ENCODE peak calls at places on chromosomes 11 and 22, in eight cellular contexts. One of them, this sample, is unnamed.

GRCh38 chr11:132941024-132941646 is 591.2 kb downstream of the OPCML start:
- DNase-seq in IMR-90: peak; percentile 43
- DNase-seq in A549: no peak
- DNase-seq in suprapubic skin: no peak
- DNase-seq in tibial nerve: peak; percentile 36
- DNase-seq in H54: no peak
- DNase-seq in testis: peak; percentile 49
- DNase-seq in gastrocnemius medialis: no peak
- DNase-seq in this sample: peak; percentile 3

GRCh38 chr11:99351620-99352019 is 330.9 kb downstream of the CNTN5 start:
- DNase-seq in IMR-90: peak; percentile 1
- DNase-seq in A549: no peak
- DNase-seq in suprapubic skin: no peak
- DNase-seq in tibial nerve: no peak
- DNase-seq in H54: no peak
- DNase-seq in testis: no peak
- DNase-seq in gastrocnemius medialis: no peak
- DNase-seq in this sample: no peak

GRCh38 chr11:68314203-68314885 is 2.0 kb downstream of the LRP5 start:
- DNase-seq in IMR-90: no peak
- DNase-seq in A549: no peak
- DNase-seq in suprapubic skin: no peak
- DNase-seq in tibial nerve: no peak
- DNase-seq in H54: no peak
- DNase-seq in testis: no peak
- DNase-seq in gastrocnemius medialis: no peak
- DNase-seq in this sample: peak; percentile 64

GRCh38 chr22:39012525-39013516 is 1.2 kb upstream of the APOBEC3C start:
- DNase-seq in IMR-90: no peak
- DNase-seq in A549: no peak
- DNase-seq in suprapubic skin: no peak
- DNase-seq in tibial nerve: no peak
- DNase-seq in H54: no peak
- DNase-seq in testis: peak; percentile 87
- DNase-seq in gastrocnemius medialis: no peak
- DNase-seq in this sample: peak; percentile 52

GRCh38 chr11:19441288-19441687 is 200.5 kb upstream of the E2F8 start:
- DNase-seq in IMR-90: no peak
- DNase-seq in A549: no peak
- DNase-seq in suprapubic skin: no peak
- DNase-seq in tibial nerve: no peak
- DNase-seq in H54: no peak
- DNase-seq in testis: no peak
- DNase-seq in gastrocnemius medialis: no peak
- DNase-seq in this sample: no peak

GRCh38 chr11:63530021-63530420 is 6.6 kb upstream of the PLAAT4 start:
- DNase-seq in IMR-90: no peak
- DNase-seq in A549: no peak
- DNase-seq in suprapubic skin: no peak
- DNase-seq in tibial nerve: no peak
- DNase-seq in H54: no peak
- DNase-seq in testis: no peak
- DNase-seq in gastrocnemius medialis: no peak
- DNase-seq in this sample: no peak

GRCh38 chr22:39084666-39085065 is 7.6 kb downstream of the APOBEC3G start:
- DNase-seq in IMR-90: no peak
- DNase-seq in A549: no peak
- DNase-seq in suprapubic skin: no peak
- DNase-seq in tibial nerve: no peak
- DNase-seq in H54: no peak
- DNase-seq in testis: no peak
- DNase-seq in gastrocnemius medialis: no peak
- DNase-seq in this sample: no peak

GRCh38 chr11:61172353-61172752 is 11.1 kb upstream of the VPS37C start:
- DNase-seq in IMR-90: no peak
- DNase-seq in A549: no peak
- DNase-seq in suprapubic skin: peak; percentile 30
- DNase-seq in tibial nerve: no peak
- DNase-seq in H54: no peak
- DNase-seq in testis: no peak
- DNase-seq in gastrocnemius medialis: no peak
- DNase-seq in this sample: no peak

GRCh38 chr11:73295259-73295995 is 12.6 kb upstream of the ARHGEF17 start:
- DNase-seq in IMR-90: peak; percentile 91
- DNase-seq in A549: peak; percentile 70
- DNase-seq in suprapubic skin: no peak
- DNase-seq in tibial nerve: peak; percentile 71
- DNase-seq in H54: peak; percentile 68
- DNase-seq in testis: peak; percentile 79
- DNase-seq in gastrocnemius medialis: no peak
- DNase-seq in this sample: peak; percentile 60

GRCh38 chr11:125451400-125452124 is 44.5 kb downstream of the FEZ1 start:
- DNase-seq in IMR-90: peak; percentile 25
- DNase-seq in A549: no peak
- DNase-seq in suprapubic skin: no peak
- DNase-seq in tibial nerve: peak; percentile 30
- DNase-seq in H54: peak; percentile 36
- DNase-seq in testis: peak; percentile 89
- DNase-seq in gastrocnemius medialis: no peak
- DNase-seq in this sample: no peak

GRCh38 chr11:134181707-134182106 is 42.1 kb downstream of the NCAPD3 start:
- DNase-seq in IMR-90: peak; percentile 46
- DNase-seq in A549: no peak
- DNase-seq in suprapubic skin: no peak
- DNase-seq in tibial nerve: no peak
- DNase-seq in H54: no peak
- DNase-seq in testis: no peak
- DNase-seq in gastrocnemius medialis: no peak
- DNase-seq in this sample: no peak

GRCh38 chr11:92180664-92181251 is 43.9 kb upstream of the FAT3 start:
- DNase-seq in IMR-90: peak; percentile 47
- DNase-seq in A549: no peak
- DNase-seq in suprapubic skin: no peak
- DNase-seq in tibial nerve: no peak
- DNase-seq in H54: no peak
- DNase-seq in testis: no peak
- DNase-seq in gastrocnemius medialis: no peak
- DNase-seq in this sample: no peak

GRCh38 chr11:38582151-38582550 is 1984.1 kb upstream of the RAG2 start:
- DNase-seq in IMR-90: no peak
- DNase-seq in A549: no peak
- DNase-seq in suprapubic skin: no peak
- DNase-seq in tibial nerve: no peak
- DNase-seq in H54: no peak
- DNase-seq in testis: no peak
- DNase-seq in gastrocnemius medialis: no peak
- DNase-seq in this sample: no peak

GRCh38 chr22:45435544-45436139 is 22.1 kb downstream of the RIBC2 start:
- DNase-seq in IMR-90: peak; percentile 90
- DNase-seq in A549: peak; percentile 68
- DNase-seq in suprapubic skin: peak; percentile 92
- DNase-seq in tibial nerve: peak; percentile 92
- DNase-seq in H54: peak; percentile 76
- DNase-seq in testis: peak; percentile 95
- DNase-seq in gastrocnemius medialis: peak; percentile 81
- DNase-seq in this sample: peak; percentile 77

GRCh38 chr22:38564669-38565068 is 5.3 kb downstream of the DMC1 start:
- DNase-seq in IMR-90: peak; percentile 32
- DNase-seq in A549: no peak
- DNase-seq in suprapubic skin: no peak
- DNase-seq in tibial nerve: no peak
- DNase-seq in H54: no peak
- DNase-seq in testis: no peak
- DNase-seq in gastrocnemius medialis: no peak
- DNase-seq in this sample: no peak

GRCh38 chr11:16813141-16813540 is 74.7 kb downstream of the C11orf58 start:
- DNase-seq in IMR-90: no peak
- DNase-seq in A549: no peak
- DNase-seq in suprapubic skin: no peak
- DNase-seq in tibial nerve: no peak
- DNase-seq in H54: no peak
- DNase-seq in testis: no peak
- DNase-seq in gastrocnemius medialis: no peak
- DNase-seq in this sample: no peak

GRCh38 chr11:16358726-16359125 is 2.4 kb upstream of the SOX6 start:
- DNase-seq in IMR-90: no peak
- DNase-seq in A549: no peak
- DNase-seq in suprapubic skin: no peak
- DNase-seq in tibial nerve: no peak
- DNase-seq in H54: no peak
- DNase-seq in testis: no peak
- DNase-seq in gastrocnemius medialis: no peak
- DNase-seq in this sample: no peak

DNA sequence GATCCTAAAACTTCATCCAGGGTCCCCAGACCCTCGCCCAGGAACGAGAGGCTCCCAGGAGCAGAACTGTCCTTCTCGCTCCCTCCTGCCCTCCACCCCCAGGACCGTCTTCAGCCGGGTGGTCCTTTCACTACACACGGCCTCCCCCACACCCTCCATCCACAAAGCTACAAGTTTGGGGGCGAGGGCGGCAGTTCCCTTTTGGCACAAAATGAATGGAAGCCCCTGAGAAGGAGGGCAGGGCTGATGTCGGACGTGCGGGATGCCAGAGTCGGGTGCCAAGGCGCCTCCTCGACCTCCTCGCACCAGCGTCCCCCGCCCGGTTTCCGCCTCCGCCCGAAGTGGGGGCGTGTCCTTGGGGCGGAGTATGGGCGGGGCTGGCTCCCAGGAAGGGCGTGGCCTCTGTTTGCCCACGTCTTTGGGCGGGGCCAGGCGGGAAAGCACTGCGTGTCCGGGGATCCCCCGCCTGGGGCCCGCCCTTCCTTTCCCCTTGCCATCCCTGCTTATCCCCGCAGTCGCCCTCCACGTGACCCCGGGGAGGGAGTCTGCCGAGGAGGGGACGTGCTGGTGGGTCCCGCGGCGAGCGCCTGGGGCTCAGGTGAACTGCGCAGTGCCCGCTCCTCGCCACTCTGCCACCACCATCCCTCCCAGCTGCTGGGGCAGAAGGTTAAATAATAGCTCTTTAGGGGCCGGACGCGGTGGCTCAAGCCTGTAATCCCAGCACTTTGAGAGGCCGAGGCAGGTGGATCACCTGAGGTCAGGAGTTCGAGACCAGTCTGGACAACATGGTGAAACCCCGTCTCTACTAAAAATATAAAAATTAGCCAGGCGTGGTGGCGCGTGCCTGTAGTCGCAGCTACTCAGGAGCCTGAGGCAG is 918 bp upstream of the EFEMP2 start:
- DNase-seq in IMR-90: peak; percentile 90
- DNase-seq in A549: peak; percentile 95
- DNase-seq in suprapubic skin: peak; percentile 97
- DNase-seq in tibial nerve: peak; percentile 97
- DNase-seq in H54: peak; percentile 93
- DNase-seq in testis: peak; percentile 96
- DNase-seq in gastrocnemius medialis: peak; percentile 91
- DNase-seq in this sample: peak; percentile 95
- TF ChIP-seq POLR2A in IMR-90: peak; percentile 53
- TF ChIP-seq POLR2A in A549: peak; percentile 86
- TF ChIP-seq POLR2A in suprapubic skin: peak; percentile 45
- TF ChIP-seq POLR2A in tibial nerve: peak; percentile 53
- TF ChIP-seq POLR2A in H54: peak; percentile 93
- TF ChIP-seq POLR2A in testis: peak; percentile 78
- TF ChIP-seq POLR2A in gastrocnemius medialis: peak; percentile 82
- TF ChIP-seq POLR2A in this sample: peak; percentile 82

GRCh38 chr11:123741159-123741951 is at the start of gene ZNF202:
- DNase-seq in IMR-90: peak; percentile 87
- DNase-seq in A549: peak; percentile 52
- DNase-seq in suprapubic skin: peak; percentile 94
- DNase-seq in tibial nerve: peak; percentile 82
- DNase-seq in H54: peak; percentile 46
- DNase-seq in testis: peak; percentile 96
- DNase-seq in gastrocnemius medialis: peak; percentile 85
- DNase-seq in this sample: peak; percentile 94
- TF ChIP-seq POLR2A in IMR-90: peak; percentile 71
- TF ChIP-seq POLR2A in A549: peak; percentile 28
- TF ChIP-seq POLR2A in suprapubic skin: no peak
- TF ChIP-seq POLR2A in tibial nerve: no peak
- TF ChIP-seq POLR2A in H54: peak; percentile 21
- TF ChIP-seq POLR2A in testis: peak; percentile 24
- TF ChIP-seq POLR2A in gastrocnemius medialis: peak; percentile 53
- TF ChIP-seq POLR2A in this sample: peak; percentile 70

DNA sequence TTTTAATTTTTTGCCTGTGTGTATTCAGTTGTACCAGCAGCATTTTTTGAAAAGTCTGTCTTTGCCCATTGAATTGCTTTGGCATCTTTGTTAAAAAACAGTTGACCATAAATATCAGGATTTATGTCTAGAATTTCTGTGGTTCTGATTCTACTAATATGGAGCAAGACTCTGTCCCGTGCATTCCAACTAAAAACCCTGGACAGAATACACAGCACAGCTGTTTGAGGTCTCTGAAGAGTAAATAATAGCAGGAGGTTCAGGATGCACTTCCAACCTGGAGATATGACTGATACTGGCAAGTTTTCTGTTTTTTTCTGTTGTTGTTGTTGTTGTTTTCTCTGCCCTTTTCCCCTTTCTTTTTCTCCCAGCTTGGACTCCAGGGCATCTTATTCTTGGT is 141.9 kb downstream of the TMEM135 start:
- DNase-seq in IMR-90: no peak
- DNase-seq in A549: no peak
- DNase-seq in suprapubic skin: no peak
- DNase-seq in tibial nerve: no peak
- DNase-seq in H54: no peak
- DNase-seq in testis: no peak
- DNase-seq in gastrocnemius medialis: no peak
- DNase-seq in this sample: no peak
- TF ChIP-seq POLR2A in IMR-90: no peak
- TF ChIP-seq POLR2A in A549: no peak
- TF ChIP-seq POLR2A in suprapubic skin: no peak
- TF ChIP-seq POLR2A in tibial nerve: no peak
- TF ChIP-seq POLR2A in H54: no peak
- TF ChIP-seq POLR2A in testis: no peak
- TF ChIP-seq POLR2A in gastrocnemius medialis: no peak
- TF ChIP-seq POLR2A in this sample: no peak

DNA sequence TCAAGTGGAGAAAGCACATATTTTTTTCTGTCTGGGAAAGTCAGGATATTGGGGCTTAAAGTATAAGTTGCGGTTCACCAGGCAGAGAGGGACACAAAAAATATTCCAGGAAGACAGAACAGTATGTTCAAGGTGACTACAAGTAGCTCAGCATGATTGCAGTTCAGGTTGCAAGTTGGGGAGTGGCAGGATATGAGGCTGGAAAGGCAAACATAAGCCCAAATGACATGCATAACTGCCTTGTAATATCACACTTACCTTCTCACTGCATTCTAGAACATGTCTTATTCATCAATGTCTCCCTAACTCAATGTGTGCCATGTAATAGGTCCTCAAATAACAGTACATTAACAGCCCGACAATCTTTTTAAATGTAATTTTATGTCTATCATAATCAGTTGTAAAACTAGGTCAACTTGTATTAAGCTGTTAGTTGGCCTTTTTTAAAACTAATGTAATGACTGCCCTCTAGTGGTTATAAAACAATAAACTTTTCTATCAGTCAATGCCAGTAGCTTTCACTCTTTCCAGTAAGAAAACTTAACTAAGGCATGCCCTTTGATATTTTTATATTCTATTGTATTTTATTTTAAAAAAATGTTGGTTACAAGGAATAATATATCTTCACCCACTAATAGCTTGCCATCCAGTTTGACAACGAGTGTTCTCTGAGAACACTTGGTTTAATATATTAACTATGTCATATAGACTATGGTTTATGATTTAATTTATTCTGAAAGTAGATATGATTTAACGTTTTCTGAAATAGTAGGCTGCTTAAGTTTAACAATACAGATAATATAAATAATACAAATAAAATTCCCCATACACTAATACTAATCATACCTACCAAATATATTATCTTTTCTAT is 39.4 kb upstream of the CFAP300 start:
- DNase-seq in IMR-90: peak; percentile 66
- DNase-seq in A549: peak; percentile 25
- DNase-seq in suprapubic skin: no peak
- DNase-seq in tibial nerve: no peak
- DNase-seq in H54: no peak
- DNase-seq in testis: no peak
- DNase-seq in gastrocnemius medialis: no peak
- DNase-seq in this sample: peak; percentile 40
- TF ChIP-seq POLR2A in IMR-90: no peak
- TF ChIP-seq POLR2A in A549: no peak
- TF ChIP-seq POLR2A in suprapubic skin: no peak
- TF ChIP-seq POLR2A in tibial nerve: no peak
- TF ChIP-seq POLR2A in H54: no peak
- TF ChIP-seq POLR2A in testis: no peak
- TF ChIP-seq POLR2A in gastrocnemius medialis: no peak
- TF ChIP-seq POLR2A in this sample: no peak

This sample was measured in erythroblast.